ENCODE peak calls at places on chromosomes 2 and 18, in four cellular contexts. M is H1, H is IMR-90, A is mesendoderm. Q is an unnamed sample. For H3K79me1, the result is how much of the 10 kb centered on the place peaks cover.

GRCh38 chr18:80037869-80038630 is 3.8 kb downstream of the RBFA start:
- DNase-seq in M (no peak), H (no peak), A (no peak), Q (no peak)

GRCh38 chr2:52959801-52960200 is 807.8 kb upstream of the CHAC2 start:
- DNase-seq in M (no peak), H (no peak), A (no peak), Q (no peak)

GRCh38 chr2:120312861-120313694 is 32.9 kb upstream of the INHBB start:
- DNase-seq in M (peak), H (peak), A (peak), Q (peak)

GRCh38 chr18:7601249-7601620 is 34.1 kb downstream of the PTPRM start:
- DNase-seq in M (no peak), H (peak), A (peak), Q (no peak)

GRCh38 chr2:12278217-12278755 is 438.4 kb upstream of the TRIB2 start:
- DNase-seq in M (no peak), H (no peak), A (no peak), Q (no peak)

GRCh38 chr2:290090-290722 is 2.3 kb upstream of the ALKAL2 start:
- DNase-seq in M (no peak), H (peak), A (peak), Q (peak)

GRCh38 chr2:219551412-219551811 is 7.6 kb downstream of the TMEM198 start:
- DNase-seq in M (no peak), H (peak), A (peak), Q (peak)

GRCh38 chr18:78884502-78884901 is 95.1 kb upstream of the SALL3 start:
- DNase-seq in M (no peak), H (no peak), A (peak), Q (no peak)

GRCh38 chr18:2910261-2910660 is 63.5 kb downstream of the EMILIN2 start:
- DNase-seq in M (no peak), H (no peak), A (no peak), Q (no peak)

GRCh38 chr2:9844581-9844980 is 1.3 kb downstream of the TAF1B start:
- DNase-seq in M (no peak), H (peak), A (no peak), Q (no peak)

GRCh38 chr2:217713395-217714267 is 289.2 kb downstream of the TNS1 start:
- DNase-seq in M (peak), H (peak), A (peak), Q (peak)

GRCh38 chr18:78564030-78564429 is 415.6 kb upstream of the SALL3 start:
- DNase-seq in M (no peak), H (no peak), A (no peak), Q (no peak)

GRCh38 chr2:117776888-117777287 is 37.6 kb upstream of the DDX18 start:
- DNase-seq in M (no peak), H (no peak), A (no peak), Q (no peak)

GRCh38 chr2:241963223-241963622 is 93.7 kb downstream of the RTP5 start:
- DNase-seq in M (no peak), H (no peak), A (no peak), Q (no peak)

GRCh38 chr2:81396417-81397019 is 1092.0 kb upstream of the LRRTM1 start:
- DNase-seq in M (no peak), H (no peak), A (peak), Q (peak)

GRCh38 chr2:117858892-117859531 is 44.5 kb downstream of the DDX18 start:
- DNase-seq in M (no peak), H (no peak), A (no peak), Q (peak)

GRCh38 chr2:27249891-27250651 is 12.8 kb downstream of the SLC30A3 start:
- DNase-seq in M (peak), H (peak), A (peak), Q (peak)

GRCh38 chr2:121182520-121182919 is 102.5 kb downstream of the TFCP2L1 start:
- DNase-seq in M (no peak), H (no peak), A (no peak), Q (no peak)

GRCh38 chr18:41594582-41594981 is 360.5 kb upstream of the PIK3C3 start:
- DNase-seq in M (no peak), H (no peak), A (no peak), Q (no peak)

GRCh38 chr18:46458472-46458871 is 198.5 kb downstream of the LOXHD1 start:
- DNase-seq in M (no peak), H (no peak), A (peak), Q (peak)

GRCh38 chr2:206984206-206984605 is 44.9 kb downstream of the CPO start:
- DNase-seq in M (no peak), H (peak), A (no peak), Q (no peak)

GRCh38 chr18:35131387-35132283 is 90.4 kb downstream of the MAPRE2 start:
- DNase-seq in M (no peak), H (peak), A (no peak), Q (no peak)

GRCh38 chr2:39481611-39482010 is 44.5 kb upstream of the MAP4K3 start:
- DNase-seq in M (no peak), H (peak), A (no peak), Q (no peak)

GRCh38 chr2:43021791-43022500 is 204.5 kb downstream of the ZFP36L2 start:
- DNase-seq in M (peak), H (no peak), A (peak), Q (peak)

GRCh38 chr2:27954771-27955384 is 64.3 kb downstream of the BABAM2 start:
- DNase-seq in M (no peak), H (peak), A (no peak), Q (no peak)

GRCh38 chr2:55490554-55490953 is 29.0 kb upstream of the CFAP36 start:
- DNase-seq in M (no peak), H (peak), A (peak), Q (peak)

GRCh38 chr2:19536136-19536535 is 177.7 kb upstream of the OSR1 start:
- DNase-seq in M (no peak), H (no peak), A (peak), Q (no peak)

GRCh38 chr2:217905395-217905794 is 97.4 kb downstream of the TNS1 start:
- DNase-seq in M (no peak), H (no peak), A (no peak), Q (no peak)

GRCh38 chr2:39411186-39411944 is 25.7 kb downstream of the MAP4K3 start:
- DNase-seq in M (no peak), H (peak), A (peak), Q (no peak)

GRCh38 chr18:50272593-50272992 is 6.3 kb upstream of the CFAP53 start:
- DNase-seq in M (no peak), H (no peak), A (no peak), Q (no peak)

GRCh38 chr18:7941533-7941932 is 374.4 kb downstream of the PTPRM start:
- DNase-seq in M (no peak), H (no peak), A (no peak), Q (no peak)

GRCh38 chr2:20578266-20578894 is 72.5 kb downstream of the HS1BP3 start:
- DNase-seq in M (no peak), H (no peak), A (no peak), Q (no peak)
- H3K79me1 ChIP-seq in M (under half), H (under half), A (under half), Q (under half)

GRCh38 chr2:73993376-73993775 is 8.7 kb downstream of the TET3 start:
- DNase-seq in M (no peak), H (no peak), A (no peak), Q (no peak)
- H3K79me1 ChIP-seq in M (under half), H (under half), A (under half), Q (under half)

DNA sequence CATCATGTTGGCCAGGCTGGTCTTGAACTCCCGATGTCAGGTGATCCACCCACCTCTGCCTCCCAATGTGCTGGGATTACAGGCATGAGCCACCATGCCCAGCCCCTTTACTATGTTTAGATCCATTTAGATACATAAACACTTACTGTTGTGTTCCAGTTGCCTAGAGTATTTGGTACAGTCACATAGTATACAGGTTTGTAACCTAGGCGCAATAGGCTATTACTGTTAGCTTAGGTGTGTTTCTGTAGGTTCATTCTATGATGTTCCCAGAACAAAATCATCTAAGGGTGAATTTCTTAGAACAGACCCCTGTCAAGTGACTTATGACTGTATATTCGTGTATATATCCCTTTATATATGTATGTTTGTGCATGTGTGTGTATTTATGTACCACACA is 61.8 kb downstream of the MYCN start:
- DNase-seq in M (no peak), H (no peak), A (no peak), Q (no peak)
- H3K79me1 ChIP-seq in M (under half), H (under half), A (under half), Q (under half)

DNA sequence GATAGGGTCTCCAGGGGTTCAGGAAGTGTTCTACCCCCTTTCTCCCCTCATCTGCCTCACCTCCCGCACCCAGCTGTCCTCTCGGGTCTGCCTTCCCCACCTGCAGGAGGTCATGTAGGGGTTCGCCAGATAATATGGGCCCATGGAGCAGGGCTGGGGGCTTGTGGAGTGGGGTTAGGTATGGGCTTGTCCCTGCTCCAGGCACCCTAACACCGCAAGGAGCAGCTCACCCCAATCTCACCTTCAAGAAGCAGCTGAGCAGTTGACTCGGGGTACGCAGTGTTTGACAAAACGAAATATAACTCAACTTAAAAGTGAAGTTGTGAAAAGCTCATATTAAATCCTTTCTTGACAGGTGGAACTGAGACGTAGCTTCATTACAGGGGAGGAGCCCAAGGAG is 99.6 kb downstream of the CTIF start:
- DNase-seq in M (no peak), H (no peak), A (no peak), Q (no peak)
- H3K79me1 ChIP-seq in M (under half), H (half or more), A (under half), Q (under half)

GRCh38 chr2:235640900-235641299 is 147.1 kb downstream of the AGAP1 start:
- DNase-seq in M (no peak), H (peak), A (no peak), Q (no peak)
- H3K79me1 ChIP-seq in M (under half), H (under half), A (under half), Q (under half)

DNA sequence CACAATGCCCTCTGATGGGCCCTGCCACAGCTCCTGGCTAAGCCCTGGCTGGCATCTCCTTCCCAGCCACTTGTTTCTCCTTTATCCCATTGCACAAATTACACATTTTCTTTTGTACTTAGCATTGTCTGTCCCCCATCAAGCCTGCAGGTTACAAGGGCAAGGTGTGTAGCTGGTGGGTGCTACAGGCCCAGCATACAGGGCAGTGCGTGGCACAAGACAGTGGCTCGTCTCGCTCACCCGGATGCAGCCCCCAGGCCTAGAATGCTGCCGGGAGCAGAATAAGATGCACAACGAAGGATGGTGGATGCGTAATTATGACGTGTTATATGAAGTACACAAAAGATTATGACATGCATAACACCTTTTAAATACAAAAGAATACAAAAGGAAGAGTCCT is 87.6 kb downstream of the EIPR1 start:
- DNase-seq in M (no peak), H (no peak), A (no peak), Q (no peak)
- H3K79me1 ChIP-seq in M (under half), H (under half), A (under half), Q (under half)

GRCh38 chr2:138730497-138731030 is 49.6 kb downstream of the NXPH2 start:
- DNase-seq in M (no peak), H (no peak), A (no peak), Q (no peak)
- H3K79me1 ChIP-seq in M (under half), H (under half), A (under half), Q (under half)

GRCh38 chr2:240446618-240447175 is 11.2 kb downstream of the GPC1 start:
- DNase-seq in M (no peak), H (no peak), A (no peak), Q (no peak)
- H3K79me1 ChIP-seq in M (under half), H (under half), A (under half), Q (under half)

GRCh38 chr2:105781274-105781673 is 36.6 kb downstream of the NCK2 start:
- DNase-seq in M (no peak), H (no peak), A (no peak), Q (no peak)
- H3K79me1 ChIP-seq in M (under half), H (half or more), A (under half), Q (under half)

GRCh38 chr2:237642030-237642700 is 14.8 kb downstream of the LRRFIP1 start:
- DNase-seq in M (no peak), H (no peak), A (peak), Q (no peak)
- H3K79me1 ChIP-seq in M (under half), H (half or more), A (under half), Q (under half)